ENCODE peak calls at places on chromosomes 11 and 22, in seven cellular contexts. V is mesendoderm, Q is IMR-90, W is mesenchymal stem cell, D is neuronal stem cell, U is trophoblast cell, N is H1. Z is an unnamed sample.
A peak's percentile ranks its signal among the peaks of the same experiment; 100 is the strongest.

GRCh38 chr22:24810043-24810749 is 4.2 kb downstream of the SGSM1 start:
- DNase-seq in V (peak; percentile 71), Q (no peak), W (no peak), D (peak; percentile 66), U (no peak), N (no peak), Z (no peak)

GRCh38 chr22:45272498-45272897 is 12.3 kb upstream of the UPK3A start:
- DNase-seq in V (no peak), Q (no peak), W (no peak), D (no peak), U (no peak), N (no peak), Z (no peak)

GRCh38 chr11:58075781-58076180 is 45.0 kb downstream of the OR6Q1 start:
- DNase-seq in V (no peak), Q (peak; percentile 79), W (peak; percentile 35), D (no peak), U (no peak), N (no peak), Z (no peak)

GRCh38 chr11:125724125-125724524 is 22.0 kb upstream of the PATE1 start:
- DNase-seq in V (peak; percentile 51), Q (peak; percentile 4), W (no peak), D (no peak), U (no peak), N (no peak), Z (no peak)

GRCh38 chr22:19723165-19723989 is at the start of gene GP1BB:
- DNase-seq in V (peak; percentile 61), Q (no peak), W (peak; percentile 52), D (no peak), U (peak; percentile 38), N (peak; percentile 74), Z (peak; percentile 62)

GRCh38 chr11:77409046-77409445 is 64.8 kb downstream of the PAK1 start:
- DNase-seq in V (no peak), Q (no peak), W (no peak), D (no peak), U (no peak), N (no peak), Z (no peak)

GRCh38 chr22:36244522-36245391 is 5.4 kb upstream of the APOL2 start:
- DNase-seq in V (no peak), Q (peak; percentile 52), W (no peak), D (no peak), U (no peak), N (no peak), Z (peak; percentile 1)

GRCh38 chr11:36097219-36097650 is 153.4 kb downstream of the LDLRAD3 start:
- DNase-seq in V (peak; percentile 39), Q (no peak), W (no peak), D (no peak), U (no peak), N (no peak), Z (no peak)

GRCh38 chr11:19598876-19599275 is 113.8 kb upstream of the NAV2 start:
- DNase-seq in V (no peak), Q (no peak), W (no peak), D (no peak), U (no peak), N (no peak), Z (no peak)

GRCh38 chr22:48332438-48333322 is 1495.0 kb downstream of the BRD1 start:
- DNase-seq in V (no peak), Q (no peak), W (no peak), D (no peak), U (no peak), N (no peak), Z (no peak)

GRCh38 chr11:3786781-3787428 is 10.4 kb downstream of the NUP98 start:
- DNase-seq in V (no peak), Q (no peak), W (peak; percentile 16), D (no peak), U (no peak), N (no peak), Z (no peak)

GRCh38 chr11:117000741-117001096 is 97.5 kb downstream of the SIK3 start:
- DNase-seq in V (no peak), Q (no peak), W (no peak), D (no peak), U (no peak), N (no peak), Z (no peak)

GRCh38 chr11:67670316-67671210 is 3.9 kb downstream of the ALDH3B2 start:
- DNase-seq in V (no peak), Q (no peak), W (no peak), D (no peak), U (peak; percentile 87), N (no peak), Z (peak; percentile 31)

GRCh38 chr11:97764605-97765004 is 1256.1 kb upstream of the CNTN5 start:
- DNase-seq in V (no peak), Q (no peak), W (no peak), D (no peak), U (no peak), N (no peak), Z (no peak)

GRCh38 chr11:111259871-111260270 is 14.3 kb downstream of the POU2AF2 start:
- DNase-seq in V (no peak), Q (peak; percentile 3), W (no peak), D (no peak), U (no peak), N (no peak), Z (no peak)

GRCh38 chr22:20962491-20962945 is 4.5 kb upstream of the AIFM3 start:
- DNase-seq in V (no peak), Q (no peak), W (no peak), D (no peak), U (no peak), N (no peak), Z (no peak)

GRCh38 chr11:73290536-73290935 is 17.5 kb upstream of the ARHGEF17 start:
- DNase-seq in V (no peak), Q (no peak), W (no peak), D (no peak), U (no peak), N (no peak), Z (no peak)

GRCh38 chr11:73291196-73291595 is 16.9 kb upstream of the ARHGEF17 start:
- DNase-seq in V (no peak), Q (no peak), W (no peak), D (no peak), U (no peak), N (no peak), Z (no peak)

GRCh38 chr11:73293356-73293936 is 14.6 kb upstream of the ARHGEF17 start:
- DNase-seq in V (no peak), Q (no peak), W (no peak), D (no peak), U (no peak), N (no peak), Z (no peak)

GRCh38 chr11:73291781-73292180 is 16.3 kb upstream of the ARHGEF17 start:
- DNase-seq in V (no peak), Q (no peak), W (no peak), D (no peak), U (no peak), N (no peak), Z (no peak)

GRCh38 chr11:73292481-73292880 is 15.6 kb upstream of the ARHGEF17 start:
- DNase-seq in V (no peak), Q (no peak), W (no peak), D (no peak), U (no peak), N (no peak), Z (no peak)
- H3K23ac ChIP-seq in V (no peak overlapping the region), Q (no peak overlapping the region), W (no peak overlapping the region), D (no peak overlapping the region), U (no peak overlapping the region), N (no peak overlapping the region), Z (no peak overlapping the region)

DNA sequence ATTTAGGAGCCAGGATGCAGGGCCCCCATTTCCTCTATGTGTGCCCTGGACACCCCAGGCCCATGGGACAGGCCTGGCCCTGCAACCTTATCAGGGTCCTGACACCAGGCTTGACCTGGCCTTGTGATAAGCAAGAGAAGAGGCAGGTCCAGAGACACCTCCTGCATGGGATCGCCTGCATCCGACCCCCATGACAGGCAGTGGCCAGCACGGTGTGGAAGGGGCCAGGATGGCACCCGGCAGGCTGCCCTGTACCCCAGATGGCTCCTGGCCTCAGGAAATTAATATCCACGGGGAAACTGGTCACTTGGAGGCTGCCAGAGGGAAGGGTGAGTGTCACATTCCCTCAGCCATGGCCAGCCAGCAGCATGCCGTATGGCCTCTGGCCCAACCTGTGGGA is 6.8 kb downstream of the KRTAP5-9 start:
- DNase-seq in V (no peak), Q (no peak), W (no peak), D (no peak), U (no peak), N (no peak), Z (no peak)
- H3K23ac ChIP-seq in V (no peak overlapping the region), Q (no peak overlapping the region), W (no peak overlapping the region), D (no peak overlapping the region), U (no peak overlapping the region), N (no peak overlapping the region), Z (no peak overlapping the region)

DNA sequence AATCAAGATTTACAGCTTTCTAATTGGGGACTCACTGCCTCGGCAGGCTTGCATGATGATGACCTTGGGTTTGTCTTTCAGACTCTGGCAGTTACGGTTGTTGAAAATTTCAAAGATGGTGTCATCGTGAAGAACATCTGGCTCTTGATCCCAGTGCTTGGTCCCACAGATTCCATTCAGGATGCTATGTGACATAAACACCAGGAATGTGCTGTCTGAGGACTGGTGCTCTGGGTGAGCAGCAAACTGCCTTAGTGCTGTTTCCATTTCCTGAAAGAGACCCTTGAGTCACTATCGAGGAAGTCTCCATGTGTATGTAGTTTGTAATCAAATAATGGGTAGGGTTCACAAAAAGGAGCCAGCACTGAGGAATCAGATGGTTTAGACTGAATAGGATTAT is 7.1 kb downstream of the CASP12 start:
- DNase-seq in V (no peak), Q (peak; percentile 90), W (peak; percentile 62), D (no peak), U (no peak), N (no peak), Z (no peak)
- H3K23ac ChIP-seq in V (no peak overlapping the region), Q (peak overlapping the region; percentile 58), W (no peak overlapping the region), D (no peak overlapping the region), U (no peak overlapping the region), N (no peak overlapping the region), Z (no peak overlapping the region)

GRCh38 chr11:64276653-64277431 is 7.6 kb downstream of the BAD start:
- DNase-seq in V (no peak), Q (no peak), W (no peak), D (no peak), U (peak; percentile 98), N (no peak), Z (no peak)
- H3K23ac ChIP-seq in V (no peak overlapping the region), Q (no peak overlapping the region), W (no peak overlapping the region), D (no peak overlapping the region), U (no peak overlapping the region), N (no peak overlapping the region), Z (no peak overlapping the region)